ENCODE peak calls at places on chromosomes 12 and 14, in five cellular contexts. Z is mammary epithelial cell, L is left ventricle myocardium inferior, F is adrenal gland, H is transverse colon. O is an unnamed sample.

GRCh38 chr12:41552507-41553047 is 364.5 kb downstream of the PDZRN4 start:
- DNase-seq in Z (no peak), L (no peak), F (no peak), H (no peak), O (no peak)

GRCh38 chr12:32115404-32116104 is 8.9 kb downstream of the BICD1 start:
- DNase-seq in Z (peak), L (peak), F (peak), H (peak), O (peak)

GRCh38 chr12:111412007-111412829 is 6.5 kb downstream of the SH2B3 start:
- DNase-seq in Z (no peak), L (peak), F (no peak), H (no peak), O (no peak)

GRCh38 chr12:124902916-124903315 is 11.5 kb downstream of the UBC start:
- DNase-seq in Z (no peak), L (no peak), F (no peak), H (no peak), O (no peak)

GRCh38 chr12:89936631-89937030 is 228.0 kb upstream of the ATP2B1 start:
- DNase-seq in Z (no peak), L (no peak), F (no peak), H (no peak), O (no peak)

GRCh38 chr12:80837342-80837978 is 100.3 kb downstream of the LIN7A start:
- DNase-seq in Z (peak), L (no peak), F (peak), H (no peak), O (peak)

GRCh38 chr14:70013269-70013873 is 134.2 kb downstream of the SMOC1 start:
- DNase-seq in Z (peak), L (no peak), F (peak), H (peak), O (no peak)

GRCh38 chr14:76773188-76773885 is 12.1 kb downstream of the VASH1 start:
- DNase-seq in Z (peak), L (peak), F (peak), H (peak), O (peak)

GRCh38 chr12:115222220-115222619 is 538.2 kb upstream of the TBX3 start:
- DNase-seq in Z (no peak), L (no peak), F (no peak), H (no peak), O (no peak)

GRCh38 chr12:115227137-115227615 is 543.2 kb upstream of the TBX3 start:
- DNase-seq in Z (peak), L (peak), F (no peak), H (no peak), O (no peak)

GRCh38 chr12:115224031-115224430 is 540.1 kb upstream of the TBX3 start:
- DNase-seq in Z (no peak), L (no peak), F (no peak), H (no peak), O (no peak)

GRCh38 chr12:115225845-115226244 is 541.9 kb upstream of the TBX3 start:
- DNase-seq in Z (no peak), L (no peak), F (no peak), H (no peak), O (no peak)

DNA sequence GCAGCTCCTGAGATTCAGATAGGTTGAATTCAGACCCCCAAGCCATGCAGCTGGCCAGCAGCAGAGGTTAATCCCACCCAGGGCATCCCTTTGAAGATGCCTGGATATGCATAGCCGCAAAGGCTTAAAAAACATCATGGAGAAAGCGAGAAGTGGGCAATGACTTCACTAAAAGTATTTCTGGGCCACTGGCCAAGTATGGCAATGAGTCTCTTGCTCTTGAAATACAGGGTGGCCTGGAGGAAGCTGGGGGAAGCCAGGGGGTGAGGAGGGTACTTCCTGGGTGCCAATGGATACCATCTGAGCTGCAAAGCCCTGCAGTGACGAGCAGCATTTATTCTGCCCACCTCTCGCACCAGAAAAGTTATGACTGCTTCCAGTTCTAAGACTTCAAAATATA is 539.3 kb upstream of the TBX3 start:
- DNase-seq in Z (peak), L (no peak), F (no peak), H (no peak), O (no peak)
- H3K4me3 ChIP-seq in Z (no peak), L (no peak), F (no peak), H (no peak), O (no peak)

GRCh38 chr14:24845851-24846250 is 204.1 kb downstream of the STXBP6 start:
- DNase-seq in Z (no peak), L (no peak), F (no peak), H (no peak), O (no peak)

GRCh38 chr14:24843999-24844398 is 205.9 kb downstream of the STXBP6 start:
- DNase-seq in Z (no peak), L (no peak), F (no peak), H (peak), O (no peak)

GRCh38 chr14:24840204-24840893 is 206.4 kb upstream of the GZMB start:
- DNase-seq in Z (no peak), L (no peak), F (no peak), H (no peak), O (no peak)

GRCh38 chr14:24839617-24840203 is 205.7 kb upstream of the GZMB start:
- DNase-seq in Z (no peak), L (no peak), F (no peak), H (peak), O (no peak)

GRCh38 chr14:24843494-24843893 is 206.5 kb downstream of the STXBP6 start:
- DNase-seq in Z (no peak), L (no peak), F (no peak), H (no peak), O (no peak)
- H3K27ac ChIP-seq in Z (no peak), L (no peak), F (no peak), H (peak), O (no peak)

DNA sequence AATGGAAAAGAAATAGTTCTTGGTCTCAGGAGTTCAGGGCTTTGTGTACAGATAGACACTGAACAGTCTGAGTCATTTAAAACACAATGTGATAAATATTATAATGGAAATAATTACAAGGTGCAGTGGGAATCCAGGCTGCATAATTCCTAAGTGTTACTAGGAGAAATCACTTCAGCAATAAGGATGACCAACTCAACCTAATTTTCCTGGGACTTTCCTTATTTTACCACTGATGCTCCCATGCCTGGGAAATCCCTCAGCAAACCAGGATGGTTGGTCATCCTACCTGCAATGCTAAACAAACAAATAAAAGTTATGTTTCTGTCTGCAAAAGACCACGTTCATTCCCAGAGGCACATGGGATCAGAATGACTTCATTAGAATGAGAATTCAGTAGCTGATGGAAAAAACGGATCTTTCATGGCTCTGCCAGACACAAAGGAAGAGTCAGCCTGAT is 130.8 kb upstream of the RAP1B start:
- DNase-seq in Z (peak), L (no peak), F (no peak), H (no peak), O (no peak)
- H3K4me3 ChIP-seq in Z (no peak), L (no peak), F (no peak), H (no peak), O (no peak)

GRCh38 chr12:3933074-3933818 is 60.0 kb upstream of the PARP11 start:
- DNase-seq in Z (no peak), L (no peak), F (no peak), H (no peak), O (no peak)
- H3K27ac ChIP-seq in Z (no peak), L (no peak), F (no peak), H (no peak), O (no peak)

DNA sequence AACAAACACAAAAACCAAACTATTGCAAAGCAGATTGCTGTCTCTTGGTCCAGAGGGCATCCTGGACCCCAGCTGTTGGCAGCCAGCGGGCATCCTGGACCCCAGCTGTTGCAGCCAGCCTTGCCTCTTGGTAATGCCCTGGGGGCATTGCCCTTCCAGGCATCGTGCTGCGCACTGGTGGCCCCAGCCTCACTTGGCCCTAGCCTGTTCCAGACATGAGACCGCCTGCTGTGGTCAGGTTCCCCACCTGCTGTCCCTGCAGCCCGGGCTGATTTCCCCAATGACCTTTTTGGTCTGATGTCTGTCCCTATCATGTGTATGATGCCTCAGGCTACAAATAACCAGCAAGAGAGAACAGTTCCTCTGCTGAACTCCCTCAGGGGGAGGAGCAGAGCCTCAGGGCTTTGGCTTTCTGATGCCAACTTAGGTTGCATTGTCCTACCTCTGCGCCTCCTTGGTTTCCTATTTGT is 20.8 kb downstream of the MLXIP start:
- DNase-seq in Z (no peak), L (no peak), F (peak), H (no peak), O (no peak)
- H3K4me3 ChIP-seq in Z (no peak), L (no peak), F (no peak), H (no peak), O (no peak)

GRCh38 chr12:67540920-67541624 is 107.5 kb upstream of the DYRK2 start:
- DNase-seq in Z (peak), L (no peak), F (no peak), H (no peak), O (no peak)
- H3K27ac ChIP-seq in Z (peak), L (no peak), F (no peak), H (no peak), O (no peak)

GRCh38 chr12:15180975-15181683 is 40.1 kb downstream of the RERG start:
- DNase-seq in Z (no peak), L (no peak), F (no peak), H (no peak), O (no peak)

GRCh38 chr12:15184484-15184883 is 36.7 kb downstream of the RERG start:
- DNase-seq in Z (no peak), L (no peak), F (no peak), H (no peak), O (no peak)

GRCh38 chr12:15188136-15188535 is 33.1 kb downstream of the RERG start:
- DNase-seq in Z (no peak), L (no peak), F (no peak), H (no peak), O (no peak)

DNA sequence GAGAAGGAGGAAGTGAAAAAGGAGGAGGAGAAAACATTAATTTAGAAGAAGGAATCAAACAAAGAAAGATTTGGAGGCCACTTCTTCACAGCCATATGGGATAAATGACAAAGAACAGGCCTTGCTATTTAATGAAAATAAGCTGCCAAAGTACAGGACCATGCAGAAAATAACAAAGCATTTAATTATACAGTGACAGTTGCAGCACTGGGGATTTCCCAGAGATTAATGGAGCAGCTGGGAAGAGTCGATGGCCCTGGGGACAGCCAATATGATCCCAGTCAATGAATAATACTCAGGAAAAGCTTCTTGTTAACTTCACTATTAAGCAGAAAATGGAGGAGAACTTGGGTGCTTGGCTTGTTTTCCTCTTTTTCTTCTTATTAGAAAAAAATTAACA is 34.6 kb downstream of the RERG start:
- DNase-seq in Z (no peak), L (no peak), F (peak), H (no peak), O (no peak)
- H3K4me3 ChIP-seq in Z (no peak), L (no peak), F (no peak), H (no peak), O (no peak)

DNA sequence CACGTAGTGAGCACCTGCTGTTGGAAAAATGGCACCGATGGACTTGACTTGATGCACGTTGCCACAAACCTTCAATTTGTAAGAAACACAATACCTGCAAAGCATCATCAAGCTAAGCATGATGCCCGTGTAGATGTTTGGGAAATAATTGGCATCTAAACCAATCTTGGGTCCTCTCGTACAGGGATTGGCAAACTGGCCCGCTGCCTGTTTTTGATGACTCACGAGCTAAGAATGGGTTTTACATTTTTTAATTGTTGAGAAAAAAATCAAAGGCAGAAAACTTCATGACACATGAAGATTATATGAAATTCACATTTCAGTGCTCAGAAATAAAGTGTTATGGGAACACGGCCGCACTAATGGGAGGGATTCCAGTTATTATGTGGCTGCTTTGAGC is 10.9 kb downstream of the MTA1 start:
- DNase-seq in Z (peak), L (no peak), F (peak), H (no peak), O (no peak)
- H3K27ac ChIP-seq in Z (peak), L (peak), F (peak), H (no peak), O (no peak)

DNA sequence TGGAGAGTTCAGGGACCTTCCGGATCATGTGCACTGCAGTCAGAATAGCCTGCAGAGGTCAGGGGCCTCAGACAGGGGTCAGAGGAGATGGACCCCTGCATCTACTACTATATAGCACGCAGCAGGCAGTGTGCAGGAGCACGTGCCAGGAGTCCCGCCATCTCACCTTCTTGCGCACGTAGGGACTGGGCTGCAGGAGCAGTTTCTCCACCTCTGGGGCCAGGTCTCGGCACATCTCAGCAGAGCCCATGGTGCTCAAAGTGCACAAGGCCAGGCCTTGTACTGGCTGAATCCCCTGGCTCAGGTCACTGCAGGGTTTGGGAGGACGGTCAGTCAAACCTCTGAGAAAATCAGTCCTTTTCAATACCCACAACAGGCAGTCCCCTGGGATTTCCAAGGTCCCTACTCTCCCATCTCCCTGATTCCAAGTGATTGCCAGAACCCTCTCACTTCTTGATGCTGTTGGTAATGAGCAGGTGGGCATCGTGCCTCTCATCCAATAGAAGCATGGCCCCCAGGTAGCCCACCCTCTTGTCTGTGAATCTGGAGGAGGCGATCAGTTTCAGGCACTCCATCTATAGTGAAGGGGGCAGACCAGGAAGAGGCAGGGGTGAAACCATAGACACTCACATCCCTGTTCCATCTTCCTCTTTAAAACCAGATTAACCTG is 1.3 kb downstream of the AP1G2 start:
- DNase-seq in Z (no peak), L (no peak), F (no peak), H (no peak), O (no peak)
- H3K4me3 ChIP-seq in Z (peak), L (peak), F (no peak), H (no peak), O (no peak)